ENCODE peak calls at places on chromosome 9, in six cellular contexts. L, T, F, K, G and V are unnamed samples.

GRCh38 chr9:35606138-35606504 is 1.1 kb downstream of the TESK1 start:
- DNase-seq in L (no peak), T (no peak), F (no peak), K (no peak), G (no peak), V (no peak)

GRCh38 chr9:124040935-124041816 is 29.6 kb downstream of the LHX2 start:
- DNase-seq in L (peak), T (no peak), F (peak), K (no peak), G (peak), V (no peak)

GRCh38 chr9:104810421-104811339 is 46.8 kb downstream of the NIPSNAP3B start:
- DNase-seq in L (no peak), T (peak), F (no peak), K (no peak), G (peak), V (no peak)

GRCh38 chr9:131018621-131019020 is 9.6 kb downstream of the LAMC3 start:
- DNase-seq in L (no peak), T (no peak), F (no peak), K (no peak), G (no peak), V (no peak)

GRCh38 chr9:8876303-8876702 is 1076.7 kb upstream of the DMAC1 start:
- DNase-seq in L (no peak), T (no peak), F (no peak), K (no peak), G (no peak), V (no peak)

GRCh38 chr9:135045264-135046155 is 42.0 kb upstream of the OLFM1 start:
- DNase-seq in L (peak), T (no peak), F (no peak), K (no peak), G (no peak), V (no peak)

GRCh38 chr9:98530275-98530674 is 178.5 kb downstream of the GABBR2 start:
- DNase-seq in L (no peak), T (no peak), F (no peak), K (no peak), G (no peak), V (no peak)

GRCh38 chr9:87276327-87276841 is 221.3 kb upstream of the DAPK1 start:
- DNase-seq in L (no peak), T (peak), F (no peak), K (peak), G (no peak), V (no peak)